ENCODE peak calls at places on chromosomes 16 and 17, in seven cellular contexts. B is BE2C; X is cardiac muscle cell; Y is heart right ventricle; P is psoas muscle; S is CD8-positive, alpha-beta memory T cell; V is naive thymus-derived CD4-positive, alpha-beta T cell. L is an unnamed sample. For H3K4me1, the result is how much of the 10 kb centered on the place peaks cover.

GRCh38 chr16:19696312-19696711 is 21.7 kb downstream of the KNOP1 start:
- DNase-seq in B (no peak), X (peak), Y (peak), P (peak), S (peak), V (peak), L (peak)

GRCh38 chr16:5350118-5350517 is 252.5 kb upstream of the EEF2KMT start:
- DNase-seq in B (no peak), X (no peak), Y (no peak), P (no peak), S (no peak), V (no peak), L (no peak)

GRCh38 chr16:69311533-69312388 is 611 bp downstream of the VPS4A start:
- DNase-seq in B (peak), X (peak), Y (no peak), P (peak), S (no peak), V (no peak), L (peak)

GRCh38 chr17:79612468-79613194 is 1.8 kb upstream of the RBFOX3 start:
- DNase-seq in B (peak), X (peak), Y (no peak), P (no peak), S (no peak), V (no peak), L (peak)

GRCh38 chr16:57627184-57627871 is 1.1 kb upstream of the ADGRG1 start:
- DNase-seq in B (no peak), X (peak), Y (no peak), P (no peak), S (no peak), V (no peak), L (peak)

GRCh38 chr16:23950898-23951297 is 115.1 kb downstream of the PRKCB start:
- DNase-seq in B (no peak), X (no peak), Y (no peak), P (no peak), S (no peak), V (no peak), L (no peak)

GRCh38 chr17:74354561-74354960 is 7.1 kb downstream of the BTBD17 start:
- DNase-seq in B (no peak), X (no peak), Y (no peak), P (no peak), S (no peak), V (no peak), L (no peak)

GRCh38 chr17:50935201-50936124 is 69.3 kb upstream of the TOB1 start:
- DNase-seq in B (no peak), X (no peak), Y (peak), P (peak), S (no peak), V (no peak), L (peak)

GRCh38 chr17:66949501-66949900 is 15.0 kb upstream of the CACNG4 start:
- DNase-seq in B (no peak), X (no peak), Y (no peak), P (no peak), S (no peak), V (no peak), L (peak)

GRCh38 chr16:69501956-69502457 is 63.8 kb upstream of the NFAT5 start:
- DNase-seq in B (no peak), X (no peak), Y (no peak), P (no peak), S (no peak), V (no peak), L (no peak)

GRCh38 chr16:6528217-6528616 is 804.4 kb upstream of the RBFOX1 start:
- DNase-seq in B (no peak), X (no peak), Y (no peak), P (no peak), S (no peak), V (no peak), L (no peak)

GRCh38 chr17:29930399-29931010 is 477 bp upstream of the SSH2 start:
- DNase-seq in B (no peak), X (no peak), Y (no peak), P (no peak), S (no peak), V (no peak), L (peak)

GRCh38 chr17:64230551-64231408 is 32.3 kb downstream of the TEX2 start:
- DNase-seq in B (no peak), X (peak), Y (no peak), P (no peak), S (no peak), V (no peak), L (peak)

GRCh38 chr17:21043296-21044232 is 753 bp upstream of the USP22 start:
- DNase-seq in B (peak), X (peak), Y (peak), P (peak), S (peak), V (peak), L (peak)

GRCh38 chr17:30336369-30337171 is 2.7 kb upstream of the TMIGD1 start:
- DNase-seq in B (peak), X (peak), Y (no peak), P (no peak), S (peak), V (peak), L (peak)

GRCh38 chr17:65561394-65562205 is at the start of gene AXIN2:
- DNase-seq in B (peak), X (peak), Y (peak), P (peak), S (peak), V (peak), L (peak)

GRCh38 chr16:57797526-57798266 is 4.6 kb downstream of the KIFC3 start:
- DNase-seq in B (no peak), X (no peak), Y (peak), P (peak), S (no peak), V (no peak), L (peak)

GRCh38 chr16:24838554-24839266 is 7.1 kb upstream of the SLC5A11 start:
- DNase-seq in B (no peak), X (peak), Y (no peak), P (no peak), S (no peak), V (no peak), L (peak)

GRCh38 chr17:4407851-4408250 is 25.9 kb upstream of the SPNS3 start:
- DNase-seq in B (no peak), X (peak), Y (no peak), P (no peak), S (no peak), V (no peak), L (no peak)

GRCh38 chr16:74936902-74937560 is 47.9 kb downstream of the WDR59 start:
- DNase-seq in B (no peak), X (peak), Y (no peak), P (no peak), S (no peak), V (no peak), L (no peak)

GRCh38 chr17:1796800-1797199 is 32.9 kb downstream of the SMYD4 start:
- DNase-seq in B (no peak), X (no peak), Y (no peak), P (no peak), S (no peak), V (no peak), L (no peak)
- H3K4me3 ChIP-seq in B (no peak), X (no peak), Y (no peak), P (peak), S (no peak), V (no peak), L (no peak)

GRCh38 chr17:46181940-46182339 is 11.3 kb downstream of the KANSL1 start:
- DNase-seq in B (no peak), X (no peak), Y (no peak), P (no peak), S (no peak), V (no peak), L (no peak)

GRCh38 chr17:46178550-46179198 is 14.6 kb downstream of the KANSL1 start:
- DNase-seq in B (no peak), X (peak), Y (no peak), P (no peak), S (no peak), V (no peak), L (no peak)

GRCh38 chr17:46182961-46183360 is 10.3 kb downstream of the KANSL1 start:
- DNase-seq in B (no peak), X (no peak), Y (no peak), P (no peak), S (no peak), V (no peak), L (no peak)

GRCh38 chr17:46179375-46179999 is 13.7 kb downstream of the KANSL1 start:
- DNase-seq in B (no peak), X (no peak), Y (no peak), P (no peak), S (no peak), V (no peak), L (no peak)

DNA sequence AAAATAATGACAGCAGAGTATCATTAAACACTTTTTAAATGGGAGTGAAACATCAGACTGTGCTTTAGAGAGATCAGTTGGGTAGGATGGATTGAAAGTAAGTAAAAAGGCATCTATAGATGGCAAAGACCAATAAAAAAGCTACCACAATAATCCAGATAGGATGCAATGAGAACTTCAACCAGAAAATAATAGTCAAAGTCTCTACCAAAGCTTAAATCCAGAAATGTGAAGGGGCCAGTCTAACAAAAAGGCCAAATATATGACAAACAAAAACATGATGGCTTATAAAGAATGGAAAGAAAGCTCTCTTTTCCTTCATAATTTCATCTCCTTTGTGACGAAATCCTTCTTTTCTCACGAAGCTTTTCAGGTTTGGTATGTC is 12.3 kb downstream of the KANSL1 start:
- DNase-seq in B (no peak), X (no peak), Y (no peak), P (no peak), S (no peak), V (no peak), L (no peak)
- H3K4me1 ChIP-seq in B (under half), X (under half), Y (half or more), P (half or more), S (half or more), V (half or more), L (under half)

GRCh38 chr17:80941743-80942211 is 49.9 kb upstream of the CHMP6 start:
- DNase-seq in B (peak), X (peak), Y (peak), P (no peak), S (no peak), V (no peak), L (peak)
- H3K4me3 ChIP-seq in B (no peak), X (no peak), Y (no peak), P (no peak), S (no peak), V (no peak), L (no peak)

DNA sequence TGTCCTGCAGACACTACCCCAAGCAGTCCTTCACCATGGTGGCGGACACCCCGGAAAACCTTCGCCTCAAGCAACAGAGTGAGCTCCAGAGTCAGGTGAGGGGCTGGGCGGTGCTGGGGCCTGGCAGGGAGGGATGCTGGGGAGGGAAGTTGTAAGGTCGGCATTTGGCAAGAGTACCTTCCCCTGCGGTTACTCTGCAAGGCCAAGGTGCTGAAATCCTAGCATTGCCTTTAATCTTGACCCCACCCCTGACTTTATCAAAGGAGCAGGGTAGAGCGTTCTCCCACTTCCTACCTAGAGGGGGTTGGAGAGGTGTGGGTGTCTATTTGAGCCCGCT is 20.5 kb downstream of the LASP1 start:
- DNase-seq in B (no peak), X (no peak), Y (no peak), P (no peak), S (no peak), V (no peak), L (no peak)
- H3K4me1 ChIP-seq in B (under half), X (under half), Y (under half), P (under half), S (half or more), V (half or more), L (under half)

GRCh38 chr17:76843703-76844484 is 24.3 kb upstream of the MGAT5B start:
- DNase-seq in B (peak), X (peak), Y (no peak), P (no peak), S (no peak), V (no peak), L (no peak)

GRCh38 chr17:76841776-76842405 is 26.3 kb upstream of the MGAT5B start:
- DNase-seq in B (peak), X (no peak), Y (no peak), P (no peak), S (no peak), V (no peak), L (no peak)

GRCh38 chr17:76840443-76840767 is 27.8 kb upstream of the MGAT5B start:
- DNase-seq in B (peak), X (no peak), Y (no peak), P (no peak), S (no peak), V (no peak), L (no peak)

GRCh38 chr17:76844485-76844829 is 23.7 kb upstream of the MGAT5B start:
- DNase-seq in B (no peak), X (no peak), Y (no peak), P (no peak), S (no peak), V (no peak), L (no peak)

GRCh38 chr17:76840884-76841775 is 27.1 kb upstream of the MGAT5B start:
- DNase-seq in B (no peak), X (peak), Y (no peak), P (no peak), S (no peak), V (no peak), L (no peak)
- H3K4me3 ChIP-seq in B (peak), X (no peak), Y (no peak), P (no peak), S (no peak), V (no peak), L (no peak)

GRCh38 chr17:10610821-10611323 is 46.2 kb downstream of the MYH3 start:
- DNase-seq in B (no peak), X (no peak), Y (no peak), P (no peak), S (no peak), V (no peak), L (peak)
- H3K4me1 ChIP-seq in B (under half), X (under half), Y (under half), P (under half), S (under half), V (under half), L (under half)

GRCh38 chr16:53511403-53512280 is 8.6 kb upstream of the AKTIP start:
- DNase-seq in B (no peak), X (no peak), Y (no peak), P (no peak), S (no peak), V (no peak), L (no peak)
- H3K4me3 ChIP-seq in B (no peak), X (no peak), Y (no peak), P (no peak), S (no peak), V (no peak), L (no peak)

GRCh38 chr16:20862162-20862960 is 37.8 kb downstream of the DCUN1D3 start:
- DNase-seq in B (no peak), X (no peak), Y (no peak), P (no peak), S (no peak), V (no peak), L (no peak)
- H3K4me1 ChIP-seq in B (under half), X (under half), Y (half or more), P (under half), S (under half), V (under half), L (under half)

GRCh38 chr16:77375396-77375795 is 59.4 kb downstream of the ADAMTS18 start:
- DNase-seq in B (no peak), X (no peak), Y (no peak), P (no peak), S (no peak), V (no peak), L (no peak)

GRCh38 chr16:77373726-77374125 is 61.1 kb downstream of the ADAMTS18 start:
- DNase-seq in B (no peak), X (no peak), Y (no peak), P (no peak), S (no peak), V (no peak), L (no peak)

GRCh38 chr16:77376358-77376757 is 58.5 kb downstream of the ADAMTS18 start:
- DNase-seq in B (no peak), X (no peak), Y (no peak), P (no peak), S (no peak), V (no peak), L (no peak)

DNA sequence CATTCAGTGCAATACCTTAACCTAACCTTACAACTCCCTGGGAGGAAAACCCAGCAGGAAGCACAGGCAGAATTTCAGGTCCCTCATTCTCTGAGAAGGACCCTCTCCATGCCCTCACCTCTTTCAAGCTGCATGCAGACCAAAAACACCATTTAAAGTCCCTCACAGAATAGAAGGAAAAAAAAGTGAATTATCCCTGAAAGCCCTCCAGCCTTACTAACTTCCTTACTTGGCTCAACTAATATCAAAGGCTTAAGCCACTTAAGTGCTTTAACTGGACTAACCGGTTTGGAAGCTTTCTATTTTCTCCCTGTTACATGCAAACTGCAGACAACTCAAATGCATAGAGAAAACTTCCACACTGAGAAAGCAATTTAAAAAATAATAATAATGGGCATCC is 60.5 kb downstream of the ADAMTS18 start:
- DNase-seq in B (no peak), X (no peak), Y (no peak), P (no peak), S (no peak), V (no peak), L (no peak)
- H3K4me3 ChIP-seq in B (no peak), X (no peak), Y (no peak), P (no peak), S (no peak), V (no peak), L (no peak)

GRCh38 chr16:53055603-53056527 is 1.1 kb downstream of the CHD9 start:
- DNase-seq in B (peak), X (peak), Y (no peak), P (no peak), S (no peak), V (no peak), L (peak)

GRCh38 chr16:53052519-53053501 is at the start of gene CHD9NB:
- DNase-seq in B (peak), X (peak), Y (no peak), P (no peak), S (no peak), V (no peak), L (peak)

GRCh38 chr16:53056528-53056881 is 1.7 kb downstream of the CHD9 start:
- DNase-seq in B (no peak), X (peak), Y (no peak), P (no peak), S (no peak), V (no peak), L (no peak)

GRCh38 chr16:53054670-53055485 is at the start of gene CHD9:
- DNase-seq in B (peak), X (peak), Y (peak), P (peak), S (peak), V (peak), L (peak)

GRCh38 chr16:53053967-53054669 is 673 bp upstream of the CHD9 start:
- DNase-seq in B (peak), X (peak), Y (peak), P (peak), S (no peak), V (no peak), L (peak)
- H3K4me1 ChIP-seq in B (under half), X (under half), Y (under half), P (under half), S (under half), V (under half), L (under half)

L was measured in thyroid gland.